ENCODE peak calls at places on chromosome 20, in seven cellular contexts. One of them, this sample, is unnamed.

GRCh38 chr20:63547484-63548480 is at the start of gene SRMS:
- DNase-seq in mesothelial cell of epicardium: no peak
- DNase-seq in WTC11: peak; percentile 38
- DNase-seq in mucosa of descending colon: no peak
- DNase-seq in A549: no peak
- DNase-seq in bronchial epithelial cell: no peak
- DNase-seq in cardiac fibroblast: no peak
- DNase-seq in this sample: no peak

GRCh38 chr20:50285376-50286173 is 94.9 kb downstream of the CEBPB start:
- DNase-seq in WTC11: no peak
- DNase-seq in A549: no peak
- DNase-seq in cardiac fibroblast: peak; percentile 84
- DNase-seq in mesothelial cell of epicardium: no peak
- DNase-seq in bronchial epithelial cell: no peak
- DNase-seq in mucosa of descending colon: peak; percentile 34
- DNase-seq in this sample: peak; percentile 80

GRCh38 chr20:57616143-57616951 is 3.9 kb downstream of the ZBP1 start:
- DNase-seq in WTC11: no peak
- DNase-seq in mesothelial cell of epicardium: no peak
- DNase-seq in cardiac fibroblast: no peak
- DNase-seq in A549: no peak
- DNase-seq in bronchial epithelial cell: no peak
- DNase-seq in mucosa of descending colon: no peak
- DNase-seq in this sample: no peak

GRCh38 chr20:48556956-48557355 is 270.8 kb downstream of the PREX1 start:
- DNase-seq in cardiac fibroblast: no peak
- DNase-seq in WTC11: no peak
- DNase-seq in A549: no peak
- DNase-seq in mucosa of descending colon: no peak
- DNase-seq in bronchial epithelial cell: no peak
- DNase-seq in mesothelial cell of epicardium: no peak
- DNase-seq in this sample: no peak

GRCh38 chr20:49775229-49775693 is 37.4 kb upstream of the SLC9A8 start:
- DNase-seq in cardiac fibroblast: peak; percentile 96
- DNase-seq in A549: peak; percentile 90
- DNase-seq in bronchial epithelial cell: peak; percentile 69
- DNase-seq in WTC11: peak; percentile 23
- DNase-seq in mucosa of descending colon: peak; percentile 60
- DNase-seq in mesothelial cell of epicardium: no peak
- DNase-seq in this sample: no peak

GRCh38 chr20:63791497-63792156 is 39.4 kb downstream of the ZBTB46 start:
- DNase-seq in mesothelial cell of epicardium: no peak
- DNase-seq in WTC11: no peak
- DNase-seq in bronchial epithelial cell: no peak
- DNase-seq in cardiac fibroblast: peak; percentile 17
- DNase-seq in A549: no peak
- DNase-seq in mucosa of descending colon: no peak
- DNase-seq in this sample: no peak

GRCh38 chr20:49646126-49646525 is 67.6 kb downstream of the B4GALT5 start:
- DNase-seq in bronchial epithelial cell: no peak
- DNase-seq in cardiac fibroblast: no peak
- DNase-seq in mesothelial cell of epicardium: no peak
- DNase-seq in mucosa of descending colon: no peak
- DNase-seq in WTC11: no peak
- DNase-seq in A549: no peak
- DNase-seq in this sample: no peak

GRCh38 chr20:846894-847278 is 13.4 kb downstream of the FAM110A start:
- DNase-seq in A549: no peak
- DNase-seq in mucosa of descending colon: peak; percentile 55
- DNase-seq in WTC11: no peak
- DNase-seq in cardiac fibroblast: no peak
- DNase-seq in mesothelial cell of epicardium: no peak
- DNase-seq in bronchial epithelial cell: no peak
- DNase-seq in this sample: peak; percentile 65

GRCh38 chr20:38894091-38894847 is 31.9 kb upstream of the FAM83D start:
- DNase-seq in A549: peak; percentile 21
- DNase-seq in mesothelial cell of epicardium: no peak
- DNase-seq in bronchial epithelial cell: no peak
- DNase-seq in cardiac fibroblast: no peak
- DNase-seq in mucosa of descending colon: no peak
- DNase-seq in WTC11: no peak
- DNase-seq in this sample: no peak

GRCh38 chr20:64106435-64106961 is 867 bp downstream of the NPBWR2 start:
- DNase-seq in A549: no peak
- DNase-seq in WTC11: peak; percentile 7
- DNase-seq in mucosa of descending colon: peak; percentile 7
- DNase-seq in mesothelial cell of epicardium: peak; percentile 2
- DNase-seq in bronchial epithelial cell: no peak
- DNase-seq in cardiac fibroblast: no peak
- DNase-seq in this sample: no peak

GRCh38 chr20:61436268-61436667 is 184.2 kb downstream of the CDH4 start:
- DNase-seq in WTC11: no peak
- DNase-seq in A549: no peak
- DNase-seq in bronchial epithelial cell: peak; percentile 71
- DNase-seq in mesothelial cell of epicardium: no peak
- DNase-seq in cardiac fibroblast: peak; percentile 22
- DNase-seq in mucosa of descending colon: no peak
- DNase-seq in this sample: no peak

GRCh38 chr20:21432911-21433310 is 35.6 kb upstream of the NKX2-4 start:
- DNase-seq in WTC11: no peak
- DNase-seq in A549: no peak
- DNase-seq in mucosa of descending colon: no peak
- DNase-seq in bronchial epithelial cell: no peak
- DNase-seq in cardiac fibroblast: no peak
- DNase-seq in mesothelial cell of epicardium: no peak
- DNase-seq in this sample: no peak

GRCh38 chr20:60583741-60584140 is 625.5 kb downstream of the CDH26 start:
- DNase-seq in cardiac fibroblast: no peak
- DNase-seq in mucosa of descending colon: no peak
- DNase-seq in A549: no peak
- DNase-seq in WTC11: no peak
- DNase-seq in bronchial epithelial cell: peak; percentile 47
- DNase-seq in mesothelial cell of epicardium: no peak
- DNase-seq in this sample: no peak

GRCh38 chr20:13788167-13788834 is 3.5 kb downstream of the NDUFAF5 start:
- DNase-seq in WTC11: peak; percentile 49
- DNase-seq in bronchial epithelial cell: peak; percentile 71
- DNase-seq in mesothelial cell of epicardium: no peak
- DNase-seq in mucosa of descending colon: peak; percentile 49
- DNase-seq in A549: peak; percentile 83
- DNase-seq in cardiac fibroblast: peak; percentile 73
- DNase-seq in this sample: peak; percentile 73

GRCh38 chr20:15927893-15928650 is 645.2 kb downstream of the KIF16B start:
- DNase-seq in mucosa of descending colon: no peak
- DNase-seq in A549: no peak
- DNase-seq in WTC11: no peak
- DNase-seq in cardiac fibroblast: no peak
- DNase-seq in bronchial epithelial cell: no peak
- DNase-seq in mesothelial cell of epicardium: no peak
- DNase-seq in this sample: no peak

GRCh38 chr20:53070714-53071392 is 98.7 kb downstream of the TSHZ2 start:
- DNase-seq in WTC11: no peak
- DNase-seq in A549: no peak
- DNase-seq in mesothelial cell of epicardium: no peak
- DNase-seq in mucosa of descending colon: no peak
- DNase-seq in cardiac fibroblast: no peak
- DNase-seq in bronchial epithelial cell: peak; percentile 39
- DNase-seq in this sample: peak; percentile 24

GRCh38 chr20:2840967-2841531 is 504 bp downstream of the VPS16 start:
- DNase-seq in mesothelial cell of epicardium: peak; percentile 63
- DNase-seq in WTC11: peak; percentile 65
- DNase-seq in mucosa of descending colon: peak; percentile 69
- DNase-seq in cardiac fibroblast: peak; percentile 85
- DNase-seq in bronchial epithelial cell: peak; percentile 21
- DNase-seq in A549: peak; percentile 59
- DNase-seq in this sample: peak; percentile 51

GRCh38 chr20:54174452-54175175 is 828 bp upstream of the CYP24A1 start:
- DNase-seq in cardiac fibroblast: peak; percentile 12
- DNase-seq in WTC11: no peak
- DNase-seq in mesothelial cell of epicardium: no peak
- DNase-seq in A549: peak; percentile 87
- DNase-seq in mucosa of descending colon: no peak
- DNase-seq in bronchial epithelial cell: peak; percentile 41
- DNase-seq in this sample: no peak

GRCh38 chr20:52102559-52102958 is 89.0 kb downstream of the ZFP64 start:
- DNase-seq in cardiac fibroblast: no peak
- DNase-seq in A549: no peak
- DNase-seq in bronchial epithelial cell: no peak
- DNase-seq in mucosa of descending colon: no peak
- DNase-seq in mesothelial cell of epicardium: no peak
- DNase-seq in WTC11: no peak
- DNase-seq in this sample: no peak

GRCh38 chr20:51542033-51542893 is at the start of gene NFATC2:
- DNase-seq in A549: no peak
- DNase-seq in mucosa of descending colon: peak; percentile 77
- DNase-seq in bronchial epithelial cell: no peak
- DNase-seq in cardiac fibroblast: no peak
- DNase-seq in mesothelial cell of epicardium: no peak
- DNase-seq in WTC11: peak; percentile 59
- DNase-seq in this sample: peak; percentile 69

GRCh38 chr20:62052842-62053464 is 12.7 kb downstream of the TAF4 start:
- DNase-seq in bronchial epithelial cell: no peak
- DNase-seq in mesothelial cell of epicardium: no peak
- DNase-seq in A549: no peak
- DNase-seq in cardiac fibroblast: no peak
- DNase-seq in WTC11: no peak
- DNase-seq in mucosa of descending colon: no peak
- DNase-seq in this sample: no peak

GRCh38 chr20:38143238-38143645 is 21.8 kb downstream of the TGM2 start:
- DNase-seq in A549: peak; percentile 93
- DNase-seq in WTC11: no peak
- DNase-seq in mucosa of descending colon: peak; percentile 67
- DNase-seq in mesothelial cell of epicardium: no peak
- DNase-seq in bronchial epithelial cell: peak; percentile 77
- DNase-seq in cardiac fibroblast: no peak
- DNase-seq in this sample: no peak

GRCh38 chr20:11912013-11912663 is 5.6 kb upstream of the BTBD3 start:
- DNase-seq in A549: peak; percentile 24
- DNase-seq in bronchial epithelial cell: peak; percentile 37
- DNase-seq in mesothelial cell of epicardium: no peak
- DNase-seq in cardiac fibroblast: peak; percentile 37
- DNase-seq in WTC11: no peak
- DNase-seq in mucosa of descending colon: no peak
- DNase-seq in this sample: no peak
- TF ChIP-seq CTCF in A549: peak; percentile 39
- TF ChIP-seq CTCF in bronchial epithelial cell: peak; percentile 61
- TF ChIP-seq CTCF in mesothelial cell of epicardium: peak; percentile 23
- TF ChIP-seq CTCF in cardiac fibroblast: peak; percentile 58
- TF ChIP-seq CTCF in WTC11: no peak
- TF ChIP-seq CTCF in mucosa of descending colon: peak; percentile 27
- TF ChIP-seq CTCF in this sample: no peak

GRCh38 chr20:36574278-36575065 is 1.1 kb downstream of the TGIF2 start:
- DNase-seq in A549: peak; percentile 46
- DNase-seq in bronchial epithelial cell: peak; percentile 15
- DNase-seq in WTC11: peak; percentile 67
- DNase-seq in cardiac fibroblast: peak; percentile 62
- DNase-seq in mucosa of descending colon: peak; percentile 67
- DNase-seq in mesothelial cell of epicardium: peak; percentile 80
- DNase-seq in this sample: peak; percentile 68

GRCh38 chr20:36572701-36573102 is 695 bp upstream of the TGIF2 start:
- DNase-seq in bronchial epithelial cell: peak; percentile 51
- DNase-seq in cardiac fibroblast: peak; percentile 15
- DNase-seq in mucosa of descending colon: peak; percentile 39
- DNase-seq in mesothelial cell of epicardium: peak; percentile 42
- DNase-seq in WTC11: no peak
- DNase-seq in A549: peak; percentile 19
- DNase-seq in this sample: peak; percentile 63

GRCh38 chr20:36573798-36574277 is 441 bp downstream of the TGIF2 start:
- DNase-seq in bronchial epithelial cell: no peak
- DNase-seq in mucosa of descending colon: peak; percentile 57
- DNase-seq in cardiac fibroblast: peak; percentile 14
- DNase-seq in mesothelial cell of epicardium: peak; percentile 66
- DNase-seq in A549: no peak
- DNase-seq in WTC11: no peak
- DNase-seq in this sample: peak; percentile 59

GRCh38 chr20:36571564-36572504 is 1.6 kb upstream of the TGIF2 start:
- DNase-seq in bronchial epithelial cell: no peak
- DNase-seq in cardiac fibroblast: no peak
- DNase-seq in mesothelial cell of epicardium: peak; percentile 65
- DNase-seq in mucosa of descending colon: no peak
- DNase-seq in A549: no peak
- DNase-seq in WTC11: peak; percentile 78
- DNase-seq in this sample: no peak

GRCh38 chr20:36573103-36573797 is at the start of gene TGIF2:
- DNase-seq in bronchial epithelial cell: peak; percentile 55
- DNase-seq in mucosa of descending colon: peak; percentile 85
- DNase-seq in mesothelial cell of epicardium: peak; percentile 95
- DNase-seq in cardiac fibroblast: peak; percentile 87
- DNase-seq in WTC11: peak; percentile 94
- DNase-seq in A549: peak; percentile 55
- DNase-seq in this sample: peak; percentile 95
- TF ChIP-seq CTCF in bronchial epithelial cell: no peak
- TF ChIP-seq CTCF in mucosa of descending colon: no peak
- TF ChIP-seq CTCF in mesothelial cell of epicardium: no peak
- TF ChIP-seq CTCF in cardiac fibroblast: no peak
- TF ChIP-seq CTCF in WTC11: no peak
- TF ChIP-seq CTCF in A549: no peak
- TF ChIP-seq CTCF in this sample: no peak

GRCh38 chr20:58864346-58864745 is 11.8 kb downstream of the GNAS start:
- DNase-seq in A549: no peak
- DNase-seq in mesothelial cell of epicardium: no peak
- DNase-seq in mucosa of descending colon: no peak
- DNase-seq in bronchial epithelial cell: no peak
- DNase-seq in cardiac fibroblast: no peak
- DNase-seq in WTC11: no peak
- DNase-seq in this sample: peak; percentile 41
- TF ChIP-seq CTCF in A549: peak; percentile 40
- TF ChIP-seq CTCF in mesothelial cell of epicardium: no peak
- TF ChIP-seq CTCF in mucosa of descending colon: no peak
- TF ChIP-seq CTCF in bronchial epithelial cell: peak; percentile 17
- TF ChIP-seq CTCF in cardiac fibroblast: no peak
- TF ChIP-seq CTCF in WTC11: no peak
- TF ChIP-seq CTCF in this sample: peak; percentile 38

GRCh38 chr20:44064501-44065400 is 122.2 kb downstream of the JPH2 start:
- DNase-seq in cardiac fibroblast: no peak
- DNase-seq in mucosa of descending colon: no peak
- DNase-seq in A549: no peak
- DNase-seq in bronchial epithelial cell: no peak
- DNase-seq in WTC11: no peak
- DNase-seq in mesothelial cell of epicardium: no peak
- DNase-seq in this sample: no peak

GRCh38 chr20:44068311-44068710 is 118.7 kb downstream of the JPH2 start:
- DNase-seq in cardiac fibroblast: no peak
- DNase-seq in bronchial epithelial cell: no peak
- DNase-seq in A549: no peak
- DNase-seq in mesothelial cell of epicardium: no peak
- DNase-seq in mucosa of descending colon: no peak
- DNase-seq in WTC11: no peak
- DNase-seq in this sample: no peak

GRCh38 chr20:44066645-44067606 is 120.1 kb downstream of the JPH2 start:
- DNase-seq in bronchial epithelial cell: no peak
- DNase-seq in WTC11: no peak
- DNase-seq in mesothelial cell of epicardium: no peak
- DNase-seq in mucosa of descending colon: no peak
- DNase-seq in A549: no peak
- DNase-seq in cardiac fibroblast: no peak
- DNase-seq in this sample: no peak

GRCh38 chr20:44067650-44068081 is 119.3 kb downstream of the JPH2 start:
- DNase-seq in cardiac fibroblast: no peak
- DNase-seq in WTC11: no peak
- DNase-seq in mesothelial cell of epicardium: no peak
- DNase-seq in A549: no peak
- DNase-seq in bronchial epithelial cell: no peak
- DNase-seq in mucosa of descending colon: no peak
- DNase-seq in this sample: no peak

GRCh38 chr20:44065401-44066340 is 121.3 kb downstream of the JPH2 start:
- DNase-seq in A549: no peak
- DNase-seq in bronchial epithelial cell: no peak
- DNase-seq in WTC11: no peak
- DNase-seq in mesothelial cell of epicardium: no peak
- DNase-seq in mucosa of descending colon: no peak
- DNase-seq in cardiac fibroblast: no peak
- DNase-seq in this sample: no peak
- TF ChIP-seq CTCF in A549: no peak
- TF ChIP-seq CTCF in bronchial epithelial cell: no peak
- TF ChIP-seq CTCF in WTC11: no peak
- TF ChIP-seq CTCF in mesothelial cell of epicardium: no peak
- TF ChIP-seq CTCF in mucosa of descending colon: no peak
- TF ChIP-seq CTCF in cardiac fibroblast: no peak
- TF ChIP-seq CTCF in this sample: no peak